ENCODE peak calls at places on chromosomes 13 and 19, in four cellular contexts. P is naive thymus-derived CD4-positive, alpha-beta T cell; W is tibial artery; O is PC-9. R is an unnamed sample. For H3K4me1, the result is how much of the 10 kb centered on the place peaks cover.

GRCh38 chr19:13164370-13165090 is 14.3 kb downstream of the IER2 start:
- DNase-seq in P (no peak), W (peak), O (peak), R (peak)

GRCh38 chr19:5559804-5560133 is 8.0 kb downstream of the TINCR start:
- DNase-seq in P (no peak), W (no peak), O (no peak), R (no peak)

GRCh38 chr13:27039171-27039701 is 132.4 kb downstream of the USP12 start:
- DNase-seq in P (no peak), W (no peak), O (no peak), R (no peak)

GRCh38 chr13:57634829-57635165 is 3.3 kb downstream of the PCDH17 start:
- DNase-seq in P (no peak), W (peak), O (no peak), R (no peak)

GRCh38 chr19:43643326-43643725 is 3.7 kb upstream of the CADM4 start:
- DNase-seq in P (no peak), W (no peak), O (no peak), R (no peak)

GRCh38 chr13:30719521-30719914 is 15.8 kb upstream of the ALOX5AP start:
- DNase-seq in P (no peak), W (no peak), O (no peak), R (no peak)

GRCh38 chr19:963401-964022 is 20.6 kb upstream of the WDR18 start:
- DNase-seq in P (no peak), W (no peak), O (no peak), R (no peak)

GRCh38 chr13:44768233-44768632 is 192.1 kb upstream of the TSC22D1 start:
- DNase-seq in P (no peak), W (no peak), O (no peak), R (no peak)

GRCh38 chr13:105732946-105733529 is 802.4 kb downstream of the EFNB2 start:
- DNase-seq in P (no peak), W (no peak), O (no peak), R (no peak)

GRCh38 chr19:47239610-47240296 is 8.8 kb upstream of the BBC3 start:
- DNase-seq in P (no peak), W (peak), O (no peak), R (no peak)

GRCh38 chr13:22002893-22003292 is 332.0 kb downstream of the FGF9 start:
- DNase-seq in P (no peak), W (no peak), O (no peak), R (no peak)

GRCh38 chr19:8269724-8270123 is 38.4 kb downstream of the CD320 start:
- DNase-seq in P (no peak), W (no peak), O (peak), R (no peak)

GRCh38 chr19:10683582-10683981 is 17.7 kb upstream of the QTRT1 start:
- DNase-seq in P (no peak), W (no peak), O (no peak), R (no peak)

GRCh38 chr13:42892760-42893159 is 99.3 kb downstream of the EPSTI1 start:
- DNase-seq in P (no peak), W (no peak), O (peak), R (no peak)

GRCh38 chr13:111548301-111548700 is 227.9 kb downstream of the TEX29 start:
- DNase-seq in P (no peak), W (no peak), O (no peak), R (no peak)

DNA sequence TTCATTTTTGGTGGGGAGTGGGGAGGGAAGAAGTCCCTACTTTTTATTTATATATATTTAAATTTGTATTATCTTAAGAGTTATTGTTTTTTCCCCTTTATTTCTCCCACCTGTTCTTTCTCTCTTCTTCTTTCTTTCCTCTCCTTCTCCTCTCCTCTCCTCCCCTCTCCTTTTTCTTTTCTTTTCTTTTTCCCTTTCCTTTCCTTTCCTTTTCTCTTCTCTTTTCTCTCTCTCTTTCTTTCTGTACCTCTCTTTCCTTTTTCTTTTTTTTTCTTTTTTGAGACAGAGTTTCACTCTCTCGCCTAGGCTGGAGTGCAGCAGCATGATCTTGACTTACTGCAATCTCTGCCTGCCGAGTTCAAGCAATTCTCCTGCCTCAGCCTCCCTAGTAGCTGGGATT is 1.9 kb downstream of the BCKDHA start:
- DNase-seq in P (no peak), W (no peak), O (no peak), R (no peak)
- H3K4me1 ChIP-seq in P (under half), W (under half), O (under half), R (under half)

DNA sequence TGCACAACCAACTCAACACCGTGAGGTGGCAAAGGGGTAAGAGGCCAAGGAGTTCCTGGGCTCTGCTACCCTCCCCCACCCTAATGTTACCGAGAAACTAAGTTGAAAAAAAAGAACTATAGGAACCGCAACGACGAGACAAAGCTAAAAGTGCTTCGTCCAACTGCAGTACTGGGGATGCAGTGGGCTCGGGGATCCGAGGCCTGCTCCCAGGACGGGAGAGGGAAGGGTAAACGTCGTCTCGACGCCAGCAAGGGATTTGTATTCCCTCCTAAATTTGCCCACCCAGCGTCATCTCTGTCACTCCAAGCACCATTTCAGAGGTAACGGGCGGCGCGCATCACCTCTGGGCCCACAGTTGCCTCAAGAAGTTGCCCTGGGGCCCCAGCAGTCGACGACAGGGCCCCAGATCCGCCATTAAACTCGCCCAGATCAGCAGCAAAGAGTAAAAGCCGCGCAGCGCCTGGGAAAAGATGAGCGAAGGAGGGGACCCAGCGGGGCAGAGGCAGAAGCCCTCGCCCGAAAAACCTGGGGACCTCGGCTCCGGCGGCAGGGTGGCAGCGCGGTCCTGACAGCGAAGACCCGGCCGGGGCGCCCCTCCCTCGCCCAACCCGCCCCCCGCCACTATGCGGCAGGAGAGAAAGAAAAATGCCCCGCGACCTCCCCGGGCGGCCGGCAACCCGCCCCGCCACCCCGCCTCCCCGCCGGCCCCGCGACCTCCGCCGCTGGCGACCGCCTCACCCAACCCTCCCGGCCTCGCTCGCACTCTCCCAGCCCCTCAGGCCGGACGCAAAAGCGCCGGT is 737 bp downstream of the ZMYM5 start:
- DNase-seq in P (peak), W (peak), O (peak), R (peak)
- H3K27ac ChIP-seq in P (peak), W (peak), O (peak), R (peak)

GRCh38 chr19:50636317-50637085 is 3.2 kb downstream of the SYT3 start:
- DNase-seq in P (no peak), W (peak), O (no peak), R (no peak)
- H3K4me3 ChIP-seq in P (no peak), W (no peak), O (no peak), R (no peak)

GRCh38 chr13:109758937-109759480 is 27.4 kb downstream of the IRS2 start:
- DNase-seq in P (no peak), W (no peak), O (no peak), R (no peak)
- H3K4me1 ChIP-seq in P (under half), W (under half), O (under half), R (under half)